ENCODE peak calls at places on chromosomes 11 and 22, in seven cellular contexts. T, G, D, H, Q, Z and S are unnamed samples.

GRCh38 chr11:47185305-47186075 is 744 bp downstream of the PACSIN3 start:
- DNase-seq in Q (peak; percentile 78), D (no peak), G (no peak), H (peak; percentile 66), T (peak; percentile 79), Z (no peak), S (no peak)

GRCh38 chr22:46791201-46791731 is 28.8 kb downstream of the TBC1D22A start:
- DNase-seq in Q (peak; percentile 90), G (no peak), D (no peak), H (no peak), Z (peak; percentile 92), T (peak; percentile 70), S (no peak)

GRCh38 chr11:73218106-73218829 is at the start of gene P2RY2:
- DNase-seq in D (no peak), G (no peak), T (peak; percentile 78), H (no peak), Q (peak; percentile 63), Z (no peak), S (no peak)

GRCh38 chr11:69348414-69349235 is 54.7 kb downstream of the MYEOV start:
- DNase-seq in D (no peak), H (no peak), Z (no peak), Q (no peak), G (no peak), T (peak; percentile 23), S (no peak)

GRCh38 chr22:28783786-28784671 is 11.5 kb downstream of the CCDC117 start:
- DNase-seq in D (no peak), H (no peak), Q (no peak), T (no peak), Z (no peak), G (no peak), S (no peak)

GRCh38 chr11:64735860-64736259 is 8.1 kb downstream of the RASGRP2 start:
- DNase-seq in D (no peak), Z (no peak), T (no peak), Q (no peak), H (no peak), G (no peak), S (no peak)

GRCh38 chr22:49970528-49971231 is 10.1 kb downstream of the PIM3 start:
- DNase-seq in Q (peak; percentile 99), G (no peak), D (peak; percentile 93), T (peak; percentile 94), H (peak; percentile 85), Z (peak; percentile 98), S (peak; percentile 99)

GRCh38 chr11:131356201-131356600 is 14.2 kb upstream of the NTM start:
- DNase-seq in D (no peak), T (no peak), G (no peak), Z (no peak), H (no peak), Q (no peak), S (no peak)

GRCh38 chr11:2535673-2536439 is 91.0 kb downstream of the KCNQ1 start:
- DNase-seq in G (no peak), D (no peak), H (no peak), T (no peak), Q (no peak), Z (peak; percentile 38), S (no peak)

GRCh38 chr11:110855246-110855645 is 143.0 kb upstream of the ARHGAP20 start:
- DNase-seq in Q (no peak), T (no peak), Z (no peak), H (no peak), D (no peak), G (no peak), S (no peak)

GRCh38 chr11:130338667-130339066 is 23.9 kb upstream of the ZBTB44 start:
- DNase-seq in Z (no peak), D (no peak), G (no peak), T (no peak), Q (no peak), H (no peak), S (no peak)

GRCh38 chr11:43278302-43278956 is 33.4 kb upstream of the API5 start:
- DNase-seq in G (no peak), Q (peak; percentile 52), T (no peak), H (no peak), Z (no peak), D (peak; percentile 1), S (no peak)